ENCODE peak calls at places on chromosomes 7 and 10, in nine cellular contexts. U is mammary epithelial cell, T is PC-3, Y is H7, D is astrocyte of the cerebellum, N is A549, K is AG10803, M is IMR-90, Q is GM12878. V is an unnamed sample.

GRCh38 chr10:62626817-62627216 is 177.7 kb upstream of the ADO start:
- DNase-seq in M (peak), N (no peak), U (peak), K (peak), T (peak), Y (no peak), Q (no peak), D (no peak), V (no peak)

GRCh38 chr7:77543910-77544309 is 6.8 kb downstream of the PTPN12 start:
- DNase-seq in D (no peak), U (no peak), N (no peak), T (no peak), M (no peak), Y (no peak), Q (no peak), K (no peak), V (no peak)

GRCh38 chr7:151517601-151518104 is 2.0 kb downstream of the RHEB start:
- DNase-seq in N (no peak), T (no peak), Y (no peak), K (peak), D (no peak), M (no peak), Q (no peak), U (no peak), V (no peak)

GRCh38 chr7:92944633-92945032 is 108.3 kb upstream of the CDK6 start:
- DNase-seq in D (no peak), Q (no peak), M (peak), U (no peak), T (no peak), Y (no peak), K (peak), N (no peak), V (peak)

GRCh38 chr7:129431911-129432643 is 2.2 kb upstream of the STRIP2 start:
- DNase-seq in K (peak), Q (no peak), D (no peak), N (no peak), T (no peak), M (no peak), U (no peak), Y (no peak), V (no peak)

GRCh38 chr7:132035517-132036362 is 479.3 kb upstream of the PODXL start:
- DNase-seq in D (no peak), N (no peak), Y (no peak), U (peak), Q (no peak), T (peak), K (no peak), M (no peak), V (no peak)

GRCh38 chr10:48498940-48499510 is 105.8 kb downstream of the ARHGAP22 start:
- DNase-seq in N (no peak), U (no peak), Q (no peak), D (no peak), K (no peak), M (no peak), T (no peak), Y (no peak), V (no peak)

GRCh38 chr10:29555091-29555745 is 79.6 kb downstream of the SVIL start:
- DNase-seq in T (peak), M (peak), N (no peak), Q (no peak), U (peak), Y (no peak), K (no peak), D (no peak), V (no peak)

GRCh38 chr10:34107623-34108516 is 707.2 kb downstream of the PARD3 start:
- DNase-seq in U (no peak), N (no peak), K (no peak), M (no peak), Q (no peak), Y (no peak), D (no peak), T (no peak), V (no peak)

DNA sequence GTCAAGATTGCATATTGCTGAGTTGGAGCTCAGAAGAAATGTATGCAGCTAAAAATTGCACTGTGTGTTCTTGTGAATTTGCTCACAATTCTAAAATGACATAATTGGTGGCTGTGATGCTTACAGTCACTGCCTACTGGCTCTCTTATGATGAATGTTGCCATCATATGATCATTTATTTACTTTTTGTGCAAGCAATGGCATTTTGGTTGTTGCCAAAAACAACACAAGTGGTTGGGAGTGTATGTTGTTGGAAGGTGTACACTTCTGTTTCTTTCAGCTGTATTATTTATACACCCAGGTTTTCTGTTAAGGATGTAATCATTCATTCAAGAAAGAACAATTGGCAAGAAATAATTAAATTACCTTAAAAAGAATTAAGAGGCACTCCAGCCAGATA is 28.9 kb downstream of the PON1 start:
- DNase-seq in D (no peak), Q (no peak), T (no peak), Y (no peak), M (no peak), U (no peak), K (no peak), N (no peak), V (no peak)
- H3K4me3 ChIP-seq in D (no peak), Q (no peak), T (no peak), Y (no peak), M (no peak), U (no peak), K (no peak), N (no peak), V (no peak)

DNA sequence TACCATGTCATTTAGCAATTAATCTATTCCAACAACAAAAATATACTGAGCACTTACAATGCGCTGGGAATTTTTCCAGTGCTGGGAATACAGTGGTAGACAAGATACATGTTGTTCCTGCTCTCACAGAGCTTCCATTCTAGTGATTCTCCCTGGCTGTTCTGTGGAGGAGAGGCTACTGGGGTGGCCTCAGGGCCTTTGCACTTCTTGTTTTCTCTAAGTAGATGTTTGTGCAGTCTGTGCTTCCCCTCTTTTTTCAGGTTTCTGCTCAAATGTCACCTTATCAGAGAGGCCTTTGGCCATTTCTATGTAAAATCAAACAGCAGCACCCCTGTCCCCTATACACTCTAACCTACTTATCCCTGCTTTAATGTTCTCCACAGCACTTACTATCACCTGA is 24.7 kb downstream of the OSBPL3 start:
- DNase-seq in T (no peak), Q (no peak), M (no peak), K (no peak), N (no peak), D (no peak), U (no peak), Y (no peak), V (no peak)
- H3K4me3 ChIP-seq in T (no peak), Q (no peak), M (no peak), K (no peak), N (no peak), D (no peak), U (no peak), Y (no peak), V (no peak)

GRCh38 chr7:122695816-122696215 is 3.1 kb downstream of the RNF133 start:
- DNase-seq in T (no peak), K (no peak), Y (no peak), Q (no peak), U (no peak), D (no peak), N (no peak), M (no peak), V (no peak)
- H3K4me3 ChIP-seq in T (no peak), K (no peak), Y (no peak), Q (no peak), U (no peak), D (no peak), N (no peak), M (no peak), V (no peak)

DNA sequence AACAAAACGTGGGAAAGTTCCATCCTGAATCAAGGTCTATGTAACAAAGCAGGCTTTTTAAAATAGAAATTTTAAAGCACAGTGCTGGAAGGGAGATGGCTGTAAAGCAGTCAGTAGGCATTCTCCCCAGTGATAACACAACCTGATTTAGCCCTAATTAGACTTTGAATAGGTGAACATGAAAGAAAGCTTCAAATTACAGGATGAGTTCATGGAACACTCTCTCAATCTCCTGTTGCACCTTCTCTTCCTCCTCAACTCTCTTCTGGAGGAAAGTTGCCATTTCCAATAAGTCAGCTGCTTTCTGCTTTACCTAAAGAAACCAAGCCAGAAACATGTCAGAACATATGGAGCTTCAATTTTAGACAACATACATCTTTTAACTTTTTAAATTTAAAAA is 20.1 kb downstream of the SFR1 start:
- DNase-seq in Y (peak), D (no peak), Q (no peak), T (no peak), K (no peak), N (no peak), U (no peak), M (no peak), V (no peak)
- H3K4me3 ChIP-seq in Y (no peak), D (no peak), Q (no peak), T (no peak), K (no peak), N (no peak), U (no peak), M (no peak), V (no peak)

V was measured in AG09309.